ENCODE peak calls at places on chromosome 6, in ten cellular contexts. Z is Peyer's patch; G is WERI-Rb-1; W is CD4-positive, alpha-beta T cell; B is OCI-LY7; E is foreskin keratinocyte; C is nephron progenitor cell; U is WTC11; J is fibroblast of pulmonary artery; M is foreskin fibroblast. T is an unnamed sample.

GRCh38 chr6:155384343-155384742 is 70.1 kb upstream of the TFB1M start:
- DNase-seq in G (no peak), U (no peak), M (no peak), W (no peak), C (no peak), J (no peak), B (no peak), Z (no peak), E (no peak), T (no peak)

GRCh38 chr6:143397229-143398222 is 53.0 kb downstream of the ADAT2 start:
- DNase-seq in G (no peak), Z (peak; percentile 75), J (peak; percentile 92), W (peak; percentile 6), C (peak; percentile 39), E (peak; percentile 100), M (no peak), B (no peak), U (peak; percentile 38), T (peak; percentile 48)

GRCh38 chr6:138815797-138816528 is 20.1 kb downstream of the ECT2L start:
- DNase-seq in W (no peak), M (peak; percentile 54), E (peak; percentile 70), J (peak; percentile 83), Z (no peak), G (no peak), C (no peak), B (peak; percentile 74), U (no peak), T (no peak)

GRCh38 chr6:111586554-111586953 is 19.1 kb downstream of the TRAF3IP2 start:
- DNase-seq in U (no peak), J (no peak), G (no peak), Z (no peak), W (no peak), B (no peak), C (no peak), E (no peak), M (no peak), T (no peak)

GRCh38 chr6:41767112-41767946 is 12.4 kb downstream of the FRS3 start:
- DNase-seq in Z (no peak), B (peak; percentile 20), W (no peak), J (peak; percentile 80), U (no peak), M (peak; percentile 88), C (no peak), G (no peak), E (peak; percentile 84), T (no peak)

GRCh38 chr6:131733376-131734016 is 22.7 kb upstream of the CTAGE9 start:
- DNase-seq in M (peak; percentile 77), G (no peak), W (no peak), E (no peak), C (no peak), U (no peak), B (no peak), Z (no peak), J (peak; percentile 46), T (no peak)

GRCh38 chr6:12420626-12421025 is 130.5 kb downstream of the EDN1 start:
- DNase-seq in U (no peak), J (no peak), W (no peak), E (peak; percentile 90), M (no peak), B (no peak), G (peak; percentile 93), C (no peak), Z (no peak), T (no peak)

GRCh38 chr6:70547313-70547712 is 19.4 kb upstream of the SDHAF4 start:
- DNase-seq in M (peak; percentile 7), J (peak; percentile 48), B (no peak), G (no peak), U (no peak), E (no peak), W (no peak), C (no peak), Z (no peak), T (no peak)

GRCh38 chr6:39446909-39447308 is 124.4 kb upstream of the KCNK16 start:
- DNase-seq in W (no peak), G (no peak), E (no peak), M (no peak), B (no peak), U (no peak), J (no peak), Z (no peak), C (no peak), T (no peak)

GRCh38 chr6:159800141-159800865 is at the start of gene PNLDC1:
- DNase-seq in M (no peak), B (no peak), C (no peak), E (no peak), Z (no peak), J (no peak), W (no peak), U (no peak), G (no peak), T (no peak)

GRCh38 chr6:34295721-34296120 is 46.9 kb upstream of the SMIM29 start:
- DNase-seq in J (peak; percentile 26), B (peak; percentile 62), G (no peak), W (no peak), C (no peak), U (no peak), Z (no peak), M (peak; percentile 10), E (no peak), T (no peak)

GRCh38 chr6:109027964-109028363 is 66.7 kb downstream of the SESN1 start:
- DNase-seq in J (no peak), M (no peak), B (no peak), Z (no peak), W (no peak), G (no peak), U (no peak), C (no peak), E (no peak), T (no peak)

GRCh38 chr6:125598422-125598821 is 151.0 kb upstream of the HEY2 start:
- DNase-seq in B (no peak), W (no peak), J (peak; percentile 85), C (no peak), G (no peak), M (peak; percentile 29), U (no peak), Z (no peak), E (peak; percentile 30), T (no peak)

GRCh38 chr6:163866192-163866591 is 451.7 kb downstream of the QKI start:
- DNase-seq in E (no peak), Z (no peak), U (peak; percentile 31), G (no peak), M (no peak), B (no peak), W (no peak), C (no peak), J (no peak), T (no peak)
- TF ChIP-seq CTCF in E (no peak), Z (no peak), U (no peak), G (peak; percentile 53), M (no peak), B (no peak), W (no peak), C (no peak), J (no peak), T (no peak)

DNA sequence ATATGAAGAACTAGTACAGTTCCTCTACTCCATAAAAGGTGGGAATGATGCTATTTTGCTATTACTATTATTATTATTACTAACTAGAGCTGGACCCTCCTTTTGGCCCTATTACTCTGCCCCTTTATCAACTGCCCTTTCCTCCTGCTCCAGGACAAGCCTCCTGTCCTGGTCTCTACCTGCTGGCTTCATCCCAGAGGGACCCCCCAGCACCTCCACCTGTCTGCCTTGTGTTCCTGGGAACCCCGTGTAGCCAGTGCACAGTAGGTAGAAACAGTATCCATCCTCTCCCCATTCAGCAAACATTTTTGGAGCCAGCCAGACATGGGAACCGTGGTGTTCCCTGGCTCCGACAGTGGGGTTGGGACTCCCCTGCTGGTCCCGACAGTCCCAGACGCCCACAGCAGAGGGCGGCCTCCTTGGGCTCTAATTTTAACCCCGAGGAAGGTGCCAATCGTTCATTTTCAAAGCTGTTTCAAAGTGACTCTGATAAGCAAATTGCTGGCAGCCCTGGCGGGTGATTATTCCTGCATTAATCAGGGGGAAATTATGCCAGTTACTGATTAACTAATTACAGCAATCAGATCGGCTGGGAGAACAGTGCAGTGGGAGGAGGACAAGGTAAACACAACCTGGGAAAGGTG is 44.2 kb upstream of the MDGA1 start:
- DNase-seq in W (no peak), Z (peak; percentile 74), U (peak; percentile 64), C (peak; percentile 28), M (no peak), E (no peak), G (peak; percentile 75), B (no peak), J (peak; percentile 16), T (no peak)
- TF ChIP-seq CTCF in W (no peak), Z (no peak), U (peak; percentile 26), C (peak; percentile 30), M (peak; percentile 27), E (peak; percentile 66), G (peak; percentile 85), B (peak; percentile 35), J (peak; percentile 41), T (no peak)

GRCh38 chr6:114288696-114289095 is 54.1 kb downstream of the HS3ST5 start:
- DNase-seq in W (no peak), J (no peak), U (no peak), Z (no peak), B (no peak), M (no peak), C (no peak), E (no peak), G (no peak), T (no peak)
- TF ChIP-seq CTCF in W (no peak), J (no peak), U (no peak), Z (no peak), B (no peak), M (no peak), C (no peak), E (no peak), G (no peak), T (no peak)

DNA sequence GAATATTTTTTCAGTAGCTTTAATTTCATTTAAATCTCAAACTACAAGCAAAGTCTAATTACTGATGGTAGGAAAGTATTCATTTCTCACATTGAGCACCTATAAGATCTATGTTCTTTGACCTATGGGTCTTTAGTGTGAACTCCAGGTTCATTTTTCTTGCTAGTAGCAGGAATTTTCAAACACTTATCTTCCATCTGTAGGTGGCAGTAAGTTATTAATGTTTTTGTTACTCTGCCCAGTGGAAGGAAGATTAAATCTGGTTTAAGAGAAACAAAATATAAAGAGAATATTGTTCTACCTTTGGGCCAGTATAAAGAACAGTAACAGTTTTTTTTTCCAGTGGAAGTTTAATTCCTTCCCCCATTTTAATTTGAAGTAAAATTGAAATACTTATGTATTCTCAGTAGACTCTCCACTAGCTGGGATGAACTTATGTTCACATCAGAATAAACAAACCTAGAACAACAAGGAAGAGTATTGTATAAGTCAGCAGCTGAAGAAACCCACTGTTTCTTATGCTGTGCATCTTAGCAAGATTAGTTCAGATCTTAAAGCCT is 328.2 kb downstream of the PHF3 start:
- DNase-seq in G (no peak), Z (no peak), M (no peak), B (no peak), J (no peak), W (no peak), U (no peak), E (no peak), C (no peak), T (no peak)
- TF ChIP-seq CTCF in G (no peak), Z (no peak), M (no peak), B (no peak), J (no peak), W (no peak), U (no peak), E (peak; percentile 37), C (no peak), T (no peak)

GRCh38 chr6:30357678-30358339 is 12.9 kb downstream of the RPP21 start:
- DNase-seq in U (peak; percentile 81), Z (peak; percentile 78), M (peak; percentile 67), J (peak; percentile 89), W (peak; percentile 50), C (peak; percentile 68), G (peak; percentile 82), B (peak; percentile 55), E (peak; percentile 49), T (peak; percentile 26)
- TF ChIP-seq CTCF in U (peak; percentile 61), Z (peak; percentile 69), M (peak; percentile 78), J (peak; percentile 84), W (peak; percentile 80), C (peak; percentile 84), G (peak; percentile 85), B (peak; percentile 87), E (peak; percentile 82), T (peak; percentile 76)

GRCh38 chr6:73604020-73604419 is 49.8 kb downstream of the SLC17A5 start:
- DNase-seq in M (no peak), U (no peak), Z (no peak), C (no peak), W (no peak), E (no peak), G (no peak), B (no peak), J (no peak), T (no peak)
- TF ChIP-seq CTCF in M (no peak), U (no peak), Z (no peak), C (no peak), W (no peak), E (no peak), G (no peak), B (no peak), J (no peak), T (no peak)

T was measured in natural killer cell.